ENCODE peak calls at places on chromosomes 2 and 18, in four cellular contexts. Y, A, K and C are unnamed samples.

GRCh38 chr2:37561615-37562569 is 109.5 kb downstream of the CDC42EP3 start:
- DNase-seq in Y (no peak), A (no peak), K (peak), C (no peak)

GRCh38 chr2:198545411-198545810 is 741.0 kb downstream of the PLCL1 start:
- DNase-seq in Y (no peak), A (no peak), K (no peak), C (no peak)

GRCh38 chr2:9336534-9337354 is 86.6 kb downstream of the ITGB1BP1 start:
- DNase-seq in Y (peak), A (peak), K (no peak), C (peak)

GRCh38 chr2:180979086-180979934 is 1.1 kb upstream of the UBE2E3 start:
- DNase-seq in Y (no peak), A (no peak), K (no peak), C (no peak)

GRCh38 chr2:174546519-174547506 is 50.8 kb downstream of the WIPF1 start:
- DNase-seq in Y (no peak), A (no peak), K (peak), C (peak)

GRCh38 chr18:21191596-21192307 is 50.3 kb upstream of the GREB1L start:
- DNase-seq in Y (no peak), A (peak), K (peak), C (peak)

GRCh38 chr2:136029149-136029548 is 43.7 kb upstream of the DARS1 start:
- DNase-seq in Y (no peak), A (no peak), K (no peak), C (no peak)

GRCh38 chr18:26317353-26317865 is 91.2 kb downstream of the TAF4B start:
- DNase-seq in Y (no peak), A (no peak), K (no peak), C (no peak)

GRCh38 chr18:14959550-14959949 is 211.6 kb downstream of the ANKRD30B start:
- DNase-seq in Y (no peak), A (no peak), K (no peak), C (no peak)

GRCh38 chr2:60268032-60268431 is 285.4 kb downstream of the BCL11A start:
- DNase-seq in Y (no peak), A (no peak), K (no peak), C (no peak)

GRCh38 chr2:241817126-241817820 is 8.3 kb downstream of the NEU4 start:
- DNase-seq in Y (no peak), A (peak), K (peak), C (no peak)

GRCh38 chr2:174815524-174815923 is 51.3 kb upstream of the CHRNA1 start:
- DNase-seq in Y (no peak), A (no peak), K (no peak), C (no peak)